ENCODE peak calls at places on chromosomes 16 and 17, in nine cellular contexts. C is naive thymus-derived CD4-positive, alpha-beta T cell; T is right lobe of liver; U is A549; A is breast epithelium; F is spleen; Y is uterus; X is CD4-positive, alpha-beta memory T cell; O is left lung. E is an unnamed sample.

GRCh38 chr17:57399690-57400089 is 143.4 kb downstream of the MSI2 start:
- DNase-seq in T (no peak), F (no peak), Y (no peak), O (no peak), C (no peak), X (no peak), A (no peak), U (no peak), E (no peak)

GRCh38 chr17:76808326-76808725 is 59.9 kb upstream of the MGAT5B start:
- DNase-seq in A (no peak), X (no peak), O (no peak), C (no peak), Y (no peak), F (no peak), U (no peak), T (no peak), E (no peak)

GRCh38 chr16:57123216-57123968 is 31.0 kb downstream of the CPNE2 start:
- DNase-seq in F (no peak), U (no peak), O (no peak), C (no peak), X (no peak), Y (no peak), T (no peak), A (no peak), E (no peak)

GRCh38 chr16:19715566-19715965 is 2.5 kb downstream of the KNOP1 start:
- DNase-seq in U (no peak), O (no peak), F (no peak), C (no peak), T (no peak), Y (no peak), X (no peak), A (no peak), E (no peak)

GRCh38 chr17:50055426-50056216 is at the start of gene ITGA3:
- DNase-seq in A (peak; percentile 84), O (peak; percentile 92), Y (peak; percentile 75), X (peak; percentile 49), F (peak; percentile 82), C (peak; percentile 45), U (peak; percentile 96), T (peak; percentile 62), E (peak; percentile 61)

GRCh38 chr16:75938818-75939217 is 212.5 kb upstream of the CPHXL start:
- DNase-seq in O (peak; percentile 29), T (no peak), U (no peak), F (no peak), X (no peak), C (no peak), Y (no peak), A (no peak), E (no peak)

GRCh38 chr17:9912146-9913099 is 7.4 kb upstream of the RCVRN start:
- DNase-seq in O (no peak), T (no peak), C (no peak), X (no peak), F (no peak), A (no peak), Y (no peak), U (no peak), E (no peak)

GRCh38 chr17:38727661-38728220 is 2.4 kb upstream of the CISD3 start:
- DNase-seq in A (no peak), T (no peak), X (peak; percentile 62), F (no peak), C (no peak), U (no peak), Y (no peak), O (no peak), E (no peak)

GRCh38 chr17:80920406-80920805 is 71.2 kb upstream of the CHMP6 start:
- DNase-seq in C (no peak), O (peak; percentile 67), F (peak; percentile 61), T (peak; percentile 42), A (no peak), U (no peak), Y (peak; percentile 66), X (no peak), E (no peak)

GRCh38 chr17:76998839-76999238 is 130.6 kb downstream of the MGAT5B start:
- DNase-seq in U (no peak), T (no peak), X (no peak), C (no peak), A (no peak), Y (no peak), O (no peak), F (no peak), E (no peak)

GRCh38 chr17:42750730-42751356 is 6.0 kb upstream of the EZH1 start:
- DNase-seq in A (no peak), F (peak; percentile 7), U (no peak), C (no peak), T (no peak), O (no peak), X (no peak), Y (no peak), E (no peak)

GRCh38 chr17:60493847-60494321 is 32.2 kb downstream of the APPBP2 start:
- DNase-seq in Y (no peak), C (no peak), F (no peak), A (no peak), X (no peak), U (no peak), T (no peak), O (no peak), E (no peak)
- H3K9me3 ChIP-seq in Y (no peaks in the 10 kb centered on the region), C (peaks cover 19% of the 10 kb centered on the region), F (peaks cover 23% of the 10 kb centered on the region), A (peaks cover 9% of the 10 kb centered on the region), X (no peaks in the 10 kb centered on the region), U (peaks cover 49% of the 10 kb centered on the region), T (no peaks in the 10 kb centered on the region), O (peaks cover 26% of the 10 kb centered on the region), E (peaks cover 2% of the 10 kb centered on the region)

GRCh38 chr16:35743101-35743692 is 2283.8 kb downstream of the TP53TG3F start:
- DNase-seq in C (no peak), A (no peak), U (no peak), O (no peak), T (no peak), X (no peak), Y (no peak), F (no peak), E (no peak)

GRCh38 chr16:35745191-35745590 is 2285.8 kb downstream of the TP53TG3F start:
- DNase-seq in X (no peak), T (no peak), F (no peak), A (no peak), U (no peak), O (no peak), C (no peak), Y (no peak), E (no peak)

GRCh38 chr16:35744716-35745115 is 2285.3 kb downstream of the TP53TG3F start:
- DNase-seq in A (no peak), U (no peak), T (no peak), X (no peak), C (no peak), O (no peak), Y (no peak), F (no peak), E (no peak)

GRCh38 chr16:35745821-35746248 is 2286.4 kb downstream of the TP53TG3F start:
- DNase-seq in A (no peak), Y (no peak), T (peak; percentile 42), C (no peak), F (no peak), X (no peak), U (no peak), O (peak; percentile 39), E (no peak)

DNA sequence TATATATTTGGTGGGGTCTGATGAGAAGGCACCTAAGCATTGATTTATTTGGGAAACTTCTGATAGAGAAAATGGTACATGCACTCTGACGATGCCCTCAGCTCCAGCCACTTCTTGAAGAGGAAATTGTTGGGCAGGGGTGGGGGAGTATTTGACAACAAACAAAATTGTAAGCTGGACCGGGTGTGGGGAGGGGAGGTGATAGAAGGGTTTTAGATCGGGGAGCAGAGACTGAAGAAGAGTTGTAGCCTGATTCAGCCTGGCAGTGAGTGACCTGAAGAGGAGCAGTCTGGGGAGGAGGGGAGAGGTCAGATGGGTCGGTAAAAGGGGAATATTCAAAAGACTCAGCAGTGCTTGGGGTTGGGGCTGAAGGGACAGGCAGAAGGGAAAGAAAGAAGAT is 2284.7 kb downstream of the TP53TG3F start:
- DNase-seq in A (no peak), F (no peak), T (no peak), O (no peak), Y (no peak), U (no peak), X (no peak), C (no peak), E (no peak)
- H3K9me3 ChIP-seq in A (peaks cover 27% of the 10 kb centered on the region), F (peaks cover 7% of the 10 kb centered on the region), T (no peaks in the 10 kb centered on the region), O (peaks cover 63% of the 10 kb centered on the region), Y (no peaks in the 10 kb centered on the region), U (no peaks in the 10 kb centered on the region), X (no peaks in the 10 kb centered on the region), C (peaks cover 71% of the 10 kb centered on the region), E (peaks cover 5% of the 10 kb centered on the region)

GRCh38 chr17:21678451-21679081 is 13.8 kb upstream of the KCNJ18 start:
- DNase-seq in O (peak; percentile 81), T (no peak), X (no peak), C (peak; percentile 7), F (peak; percentile 69), A (peak; percentile 50), Y (peak; percentile 13), U (no peak), E (no peak)

GRCh38 chr17:21679256-21680146 is 12.8 kb upstream of the KCNJ18 start:
- DNase-seq in X (no peak), O (peak; percentile 81), Y (peak; percentile 8), C (no peak), T (peak; percentile 46), A (peak; percentile 49), U (no peak), F (peak; percentile 71), E (no peak)

GRCh38 chr17:21677126-21677910 is 15.0 kb upstream of the KCNJ18 start:
- DNase-seq in T (no peak), O (peak; percentile 68), Y (no peak), F (peak; percentile 56), C (no peak), A (peak; percentile 41), U (no peak), X (no peak), E (no peak)

GRCh38 chr17:21676281-21677111 is 15.8 kb upstream of the KCNJ18 start:
- DNase-seq in Y (peak; percentile 8), A (peak; percentile 53), C (no peak), O (peak; percentile 75), F (peak; percentile 79), T (no peak), U (no peak), X (no peak), E (no peak)

GRCh38 chr17:21677911-21678310 is 14.4 kb upstream of the KCNJ18 start:
- DNase-seq in A (peak; percentile 38), C (no peak), T (no peak), Y (peak; percentile 7), F (peak; percentile 67), O (peak; percentile 58), X (no peak), U (no peak), E (no peak)
- H3K9me3 ChIP-seq in A (peaks cover 5% of the 10 kb centered on the region), C (no peaks in the 10 kb centered on the region), T (no peaks in the 10 kb centered on the region), Y (no peaks in the 10 kb centered on the region), F (no peaks in the 10 kb centered on the region), O (peaks cover 17% of the 10 kb centered on the region), X (no peaks in the 10 kb centered on the region), U (no peaks in the 10 kb centered on the region), E (no peaks in the 10 kb centered on the region)

GRCh38 chr16:5793556-5793955 is 696.0 kb upstream of the EEF2KMT start:
- DNase-seq in F (no peak), T (no peak), Y (no peak), C (no peak), A (no peak), O (no peak), X (no peak), U (no peak), E (no peak)

GRCh38 chr16:5791011-5791410 is 693.4 kb upstream of the EEF2KMT start:
- DNase-seq in X (no peak), C (no peak), U (no peak), O (no peak), F (no peak), A (no peak), T (no peak), Y (no peak), E (no peak)

GRCh38 chr16:5790512-5790911 is 692.9 kb upstream of the EEF2KMT start:
- DNase-seq in F (no peak), X (no peak), O (no peak), Y (no peak), U (no peak), T (no peak), A (no peak), C (no peak), E (no peak)
- H3K9me3 ChIP-seq in F (no peaks in the 10 kb centered on the region), X (no peaks in the 10 kb centered on the region), O (no peaks in the 10 kb centered on the region), Y (no peaks in the 10 kb centered on the region), U (no peaks in the 10 kb centered on the region), T (no peaks in the 10 kb centered on the region), A (peaks cover 3% of the 10 kb centered on the region), C (no peaks in the 10 kb centered on the region), E (no peaks in the 10 kb centered on the region)

E was measured in T-helper 17 cell.